ENCODE peak calls at places on chromosomes 7 and 10, in four cellular contexts. X is astrocyte, F is fibroblast of lung, H is GM23248. B is an unnamed sample.

GRCh38 chr10:71323407-71323806 is 4.3 kb downstream of the SLC29A3 start:
- DNase-seq in F (peak), H (peak), X (no peak), B (peak)

GRCh38 chr10:34061846-34062245 is 727.4 kb upstream of the NRP1 start:
- DNase-seq in X (peak), F (no peak), H (no peak), B (no peak)

GRCh38 chr10:130020651-130021372 is 56.7 kb upstream of the EBF3 start:
- DNase-seq in F (no peak), H (peak), X (no peak), B (no peak)

GRCh38 chr7:68697821-68698280 is 900.4 kb upstream of the AUTS2 start:
- DNase-seq in H (no peak), X (peak), F (no peak), B (no peak)

GRCh38 chr7:50204576-50204975 is 99.9 kb upstream of the IKZF1 start:
- DNase-seq in F (no peak), X (no peak), H (no peak), B (no peak)

GRCh38 chr7:39624202-39624807 is 933 bp downstream of the RALA start:
- DNase-seq in F (peak), X (no peak), H (peak), B (no peak)

GRCh38 chr10:44033008-44033407 is 351.9 kb downstream of the CXCL12 start:
- DNase-seq in X (peak), F (peak), H (peak), B (no peak)

GRCh38 chr7:100154651-100155491 is 3.7 kb downstream of the TRAPPC14 start:
- DNase-seq in F (no peak), X (no peak), H (no peak), B (no peak)

GRCh38 chr7:17941171-17941490 is 837 bp upstream of the SNX13 start:
- DNase-seq in F (peak), X (no peak), H (peak), B (peak)

GRCh38 chr10:37384923-37385322 is 259.5 kb downstream of the ANKRD30A start:
- DNase-seq in F (no peak), H (no peak), X (no peak), B (no peak)

GRCh38 chr7:44700322-44700721 is 48.3 kb upstream of the ZMIZ2 start:
- DNase-seq in X (no peak), F (no peak), H (no peak), B (no peak)

GRCh38 chr10:73439055-73439454 is 5.7 kb upstream of the MSS51 start:
- DNase-seq in H (peak), X (peak), F (peak), B (no peak)

GRCh38 chr7:121000091-121000983 is 11.8 kb downstream of the CPED1 start:
- DNase-seq in X (peak), F (peak), H (peak), B (no peak)

GRCh38 chr7:114922652-114923402 is 933 bp downstream of the MDFIC start:
- DNase-seq in X (peak), H (peak), F (peak), B (peak)

GRCh38 chr7:67377939-67378862 is 381.6 kb downstream of the TYW1 start:
- DNase-seq in H (peak), X (peak), F (peak), B (peak)

GRCh38 chr7:142439739-142440138 is 181.9 kb upstream of the PRSS58 start:
- DNase-seq in H (no peak), X (no peak), F (no peak), B (no peak)

GRCh38 chr7:149440222-149440621 is 20.6 kb downstream of the ZNF777 start:
- DNase-seq in H (no peak), F (no peak), X (no peak), B (no peak)

DNA sequence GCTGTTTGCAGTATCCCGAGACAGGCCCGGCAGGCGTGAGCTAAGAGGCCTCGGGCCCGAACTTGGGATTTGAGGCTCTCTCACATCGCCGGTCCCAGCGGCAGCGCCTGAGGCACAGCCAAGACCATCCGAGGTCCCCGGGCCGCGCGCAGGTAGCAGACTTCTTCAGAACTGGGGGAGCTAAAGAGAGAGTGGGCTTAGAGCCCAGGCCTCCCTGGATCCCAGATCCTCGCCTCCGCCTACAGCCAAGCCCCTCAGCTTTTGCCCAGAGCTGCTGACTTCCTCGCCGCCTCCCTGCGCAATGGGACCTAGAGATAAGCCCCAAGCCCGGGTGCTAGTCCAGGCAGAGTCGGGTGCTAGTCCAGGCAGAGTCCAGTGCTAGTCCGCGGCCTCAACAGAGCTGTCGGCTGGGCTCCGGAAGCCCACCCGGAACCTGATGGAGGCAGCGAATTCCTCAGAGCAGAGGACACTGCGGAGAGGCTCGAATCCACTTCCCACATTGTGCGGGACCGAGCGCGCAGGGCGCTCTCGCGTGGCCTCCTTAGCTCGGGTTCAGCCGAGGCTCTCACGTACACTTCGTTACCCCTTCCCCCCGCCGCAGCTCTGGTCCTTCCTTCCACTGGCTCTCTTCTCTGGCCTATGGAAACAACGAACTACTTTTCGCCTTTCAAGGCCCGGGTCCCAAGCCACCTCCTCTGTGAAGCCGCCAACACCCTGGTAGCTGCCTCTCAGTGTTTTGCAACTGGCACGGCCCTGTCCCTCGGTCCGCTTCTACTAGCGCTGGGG is 5.8 kb downstream of the LBX1 start:
- DNase-seq in X (no peak), H (peak), F (no peak), B (peak)
- H3K4me2 ChIP-seq in X (peak), H (no peak), F (peak), B (peak)

GRCh38 chr10:90930971-90931841 is 10.3 kb upstream of the ANKRD1 start:
- DNase-seq in F (peak), X (peak), H (peak), B (peak)
- H3K4me3 ChIP-seq in F (no peak), X (peak), H (peak), B (peak)

GRCh38 chr10:30819306-30820190 is 190.0 kb upstream of the LYZL2 start:
- DNase-seq in F (peak), H (peak), X (peak), B (no peak)

GRCh38 chr10:30820282-30820991 is 190.9 kb upstream of the LYZL2 start:
- DNase-seq in H (peak), X (peak), F (peak), B (no peak)

GRCh38 chr10:30818010-30818660 is 188.6 kb upstream of the LYZL2 start:
- DNase-seq in H (peak), F (peak), X (peak), B (no peak)

GRCh38 chr10:30817541-30817940 is 188.0 kb upstream of the LYZL2 start:
- DNase-seq in H (no peak), X (no peak), F (no peak), B (no peak)

DNA sequence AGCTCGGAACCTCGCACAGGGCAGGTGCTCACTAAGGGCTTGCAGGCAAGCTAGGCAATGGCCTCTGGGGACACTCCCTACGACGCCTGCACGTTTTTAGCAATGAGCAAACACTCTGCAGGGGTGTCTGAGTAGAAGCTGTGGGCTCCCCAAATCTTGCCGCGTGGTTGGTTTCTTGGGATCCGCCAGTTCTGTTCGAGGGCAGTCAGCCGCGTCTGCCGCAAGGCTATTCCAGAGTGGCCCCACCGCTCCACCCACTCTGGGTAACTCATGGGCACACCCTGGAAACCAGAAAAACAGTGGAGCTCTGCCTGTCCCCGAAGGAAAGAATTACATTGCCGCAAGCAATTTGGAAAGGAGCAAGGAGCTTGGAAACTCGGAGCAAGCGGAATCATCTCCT is 189.3 kb upstream of the LYZL2 start:
- DNase-seq in X (no peak), F (no peak), H (peak), B (no peak)
- TF ChIP-seq EZH2 in X (no peak), F (no peak), H (no peak), B (no peak)

GRCh38 chr10:79490400-79491081 is 21.8 kb upstream of the EIF5AL1 start:
- DNase-seq in H (peak), X (peak), F (peak), B (no peak)

GRCh38 chr10:79487296-79488194 is 24.8 kb upstream of the EIF5AL1 start:
- DNase-seq in H (peak), X (peak), F (peak), B (peak)

GRCh38 chr10:79491171-79491835 is 21.0 kb upstream of the EIF5AL1 start:
- DNase-seq in F (no peak), X (no peak), H (no peak), B (peak)

GRCh38 chr10:79488870-79489269 is 23.5 kb upstream of the EIF5AL1 start:
- DNase-seq in X (no peak), F (no peak), H (no peak), B (no peak)

DNA sequence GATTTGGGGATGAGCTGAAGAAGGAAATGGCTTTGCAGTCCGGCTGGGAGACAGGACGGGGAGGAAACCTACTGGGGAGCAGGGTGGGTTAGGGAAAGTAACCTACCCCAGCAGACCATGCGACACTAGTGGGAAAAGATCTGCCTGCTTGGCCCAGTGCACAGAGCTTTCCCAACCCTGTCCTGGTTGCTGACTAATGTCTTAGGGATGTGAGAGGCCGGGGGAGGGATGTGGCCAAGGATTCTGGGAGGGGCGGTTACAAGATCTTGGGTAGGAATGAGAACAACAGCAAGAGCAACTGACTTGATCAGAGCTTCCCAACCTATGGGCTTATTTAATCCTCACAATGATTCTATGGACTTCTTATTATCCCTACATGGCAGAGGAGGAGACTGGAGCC is 24.0 kb upstream of the EIF5AL1 start:
- DNase-seq in H (peak), X (peak), F (peak), B (no peak)
- H3K4me2 ChIP-seq in H (peak), X (peak), F (peak), B (no peak)

GRCh38 chr7:32257632-32258031 is 187.4 kb upstream of the PDE1C start:
- DNase-seq in F (no peak), H (no peak), X (no peak), B (no peak)

GRCh38 chr7:32256376-32256775 is 186.2 kb upstream of the PDE1C start:
- DNase-seq in F (no peak), X (no peak), H (no peak), B (no peak)

GRCh38 chr7:32259917-32260596 is 189.8 kb upstream of the PDE1C start:
- DNase-seq in F (no peak), X (no peak), H (no peak), B (no peak)

GRCh38 chr7:32255036-32255435 is 184.8 kb upstream of the PDE1C start:
- DNase-seq in F (no peak), H (no peak), X (no peak), B (peak)

DNA sequence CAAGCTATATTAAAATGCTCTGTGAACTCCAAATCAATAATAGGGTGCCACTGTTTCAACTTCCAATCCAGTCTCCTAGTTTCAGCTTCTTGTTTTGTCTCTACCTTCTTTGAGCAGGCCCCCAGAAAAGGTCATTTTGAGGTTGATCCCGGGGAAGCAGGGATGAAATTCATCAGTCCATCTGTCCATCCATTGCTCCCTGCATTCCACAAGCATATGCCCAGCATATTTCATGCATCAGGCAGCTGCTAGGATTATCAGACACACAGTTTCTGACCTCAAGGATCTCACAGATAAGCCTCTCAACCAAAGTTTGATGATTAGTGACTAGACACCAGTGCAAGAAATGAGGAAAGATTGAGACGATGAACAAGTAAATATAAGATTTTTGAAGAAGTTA is 186.6 kb upstream of the PDE1C start:
- DNase-seq in X (no peak), F (no peak), H (no peak), B (no peak)
- H3K4me3 ChIP-seq in X (no peak), F (no peak), H (no peak), B (no peak)

DNA sequence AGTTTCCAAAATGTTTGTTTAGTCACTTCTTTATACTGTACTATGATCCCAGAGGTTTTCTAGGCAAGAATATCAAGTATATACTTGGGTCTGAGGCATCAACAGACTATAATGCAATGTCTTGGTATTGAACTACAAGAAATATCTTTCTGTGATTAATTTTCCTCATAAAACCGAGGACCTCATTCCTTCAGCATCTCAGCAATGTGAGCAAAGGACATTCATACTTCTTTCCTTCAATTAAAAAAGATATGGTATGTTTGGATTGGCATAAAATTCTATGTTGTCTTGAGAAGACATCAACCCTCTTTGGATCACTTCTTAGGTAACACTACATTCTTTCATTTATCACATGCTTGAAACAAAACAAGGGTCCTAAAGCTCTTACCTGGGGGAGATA is 524.5 kb downstream of the PHTF2 start:
- DNase-seq in X (peak), F (no peak), H (peak), B (no peak)
- TF ChIP-seq EZH2 in X (no peak), F (no peak), H (no peak), B (no peak)

DNA sequence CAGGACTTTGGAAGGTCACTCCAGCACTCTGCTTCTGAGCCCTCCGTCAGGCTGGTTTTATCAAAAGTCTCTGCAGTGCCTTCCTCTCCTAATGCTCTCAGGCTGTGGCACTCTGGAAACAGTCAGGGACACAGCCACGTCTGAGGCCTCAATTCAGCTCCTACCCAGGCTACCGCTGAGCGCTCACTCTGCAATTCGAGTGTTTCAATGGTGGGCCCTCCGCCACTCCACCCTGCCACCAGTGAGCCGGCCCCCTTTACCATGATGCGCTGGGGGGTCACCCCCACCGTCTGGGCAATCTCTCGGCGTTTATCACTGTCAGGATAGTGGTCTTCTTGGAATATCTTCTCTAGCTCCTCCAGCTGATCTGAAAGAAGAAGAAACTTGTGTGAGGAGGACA is 3.5 kb downstream of the NOBOX start:
- DNase-seq in H (no peak), X (no peak), F (no peak), B (no peak)
- H3K4me2 ChIP-seq in H (no peak), X (no peak), F (no peak), B (no peak)

DNA sequence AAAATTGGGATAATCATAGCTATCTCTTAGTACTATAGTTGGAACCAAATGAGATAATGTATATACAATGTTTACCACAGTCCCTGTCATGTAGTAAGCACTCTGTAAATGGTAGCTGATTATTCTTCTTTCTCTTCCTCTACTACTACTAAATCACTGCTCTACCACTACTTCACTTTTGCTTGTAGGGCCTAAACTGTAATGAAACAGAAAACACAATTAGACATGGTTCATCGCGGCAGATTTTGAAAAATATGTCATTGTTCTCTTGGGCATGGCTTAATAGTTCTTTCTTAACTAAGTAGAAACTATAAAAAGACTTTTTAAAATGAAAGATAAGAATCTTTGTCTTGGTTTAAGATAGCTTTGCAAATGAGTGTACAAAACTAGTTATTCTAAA is 34.9 kb downstream of the R3HCC1L start:
- DNase-seq in F (no peak), X (no peak), H (no peak), B (no peak)
- H3K4me3 ChIP-seq in F (no peak), X (no peak), H (no peak), B (peak)

GRCh38 chr10:127736222-127736914 is 617 bp upstream of the FOXI2 start:
- DNase-seq in X (no peak), H (no peak), F (no peak), B (peak)

GRCh38 chr10:127737563-127738511 is 852 bp downstream of the FOXI2 start:
- DNase-seq in H (no peak), X (no peak), F (no peak), B (peak)

GRCh38 chr10:127738512-127739424 is 1.8 kb downstream of the FOXI2 start:
- DNase-seq in X (no peak), F (no peak), H (no peak), B (peak)

GRCh38 chr10:127735723-127736221 is 1.2 kb upstream of the FOXI2 start:
- DNase-seq in F (no peak), X (no peak), H (no peak), B (peak)

GRCh38 chr10:127736915-127737562 is at the start of gene FOXI2:
- DNase-seq in X (no peak), H (no peak), F (no peak), B (peak)
- TF ChIP-seq EZH2 in X (no peak), H (no peak), F (no peak), B (peak)